ENCODE peak calls at places on chromosomes 11 and 22, in ten cellular contexts. One of them, this sample, is unnamed.

GRCh38 chr11:34407121-34407813 is 31.5 kb upstream of the CAT start:
- DNase-seq in dorsolateral prefrontal cortex: no peak
- DNase-seq in HFFc6: no peak
- DNase-seq in epithelial cell of esophagus: peak
- DNase-seq in fibroblast of villous mesenchyme: no peak
- DNase-seq in IMR-90: no peak
- DNase-seq in heart right ventricle: no peak
- DNase-seq in fibroblast of lung: no peak
- DNase-seq in mesothelial cell of epicardium: no peak
- DNase-seq in endothelial cell: no peak
- DNase-seq in this sample: no peak

GRCh38 chr11:79156031-79156430 is 284.8 kb downstream of the TENM4 start:
- DNase-seq in dorsolateral prefrontal cortex: no peak
- DNase-seq in HFFc6: no peak
- DNase-seq in epithelial cell of esophagus: peak
- DNase-seq in fibroblast of villous mesenchyme: no peak
- DNase-seq in IMR-90: no peak
- DNase-seq in heart right ventricle: no peak
- DNase-seq in fibroblast of lung: no peak
- DNase-seq in mesothelial cell of epicardium: no peak
- DNase-seq in endothelial cell: no peak
- DNase-seq in this sample: no peak

GRCh38 chr22:23137905-23138520 is 3.8 kb downstream of the RSPH14 start:
- DNase-seq in dorsolateral prefrontal cortex: no peak
- DNase-seq in HFFc6: no peak
- DNase-seq in epithelial cell of esophagus: peak
- DNase-seq in fibroblast of villous mesenchyme: no peak
- DNase-seq in IMR-90: no peak
- DNase-seq in heart right ventricle: no peak
- DNase-seq in fibroblast of lung: peak
- DNase-seq in mesothelial cell of epicardium: no peak
- DNase-seq in endothelial cell: no peak
- DNase-seq in this sample: peak

GRCh38 chr11:119912214-119912613 is 183.2 kb upstream of the NECTIN1 start:
- DNase-seq in dorsolateral prefrontal cortex: no peak
- DNase-seq in HFFc6: no peak
- DNase-seq in epithelial cell of esophagus: no peak
- DNase-seq in fibroblast of villous mesenchyme: no peak
- DNase-seq in IMR-90: no peak
- DNase-seq in heart right ventricle: no peak
- DNase-seq in fibroblast of lung: no peak
- DNase-seq in mesothelial cell of epicardium: no peak
- DNase-seq in endothelial cell: no peak
- DNase-seq in this sample: no peak

GRCh38 chr11:116243975-116244374 is 528.8 kb downstream of the BUD13 start:
- DNase-seq in dorsolateral prefrontal cortex: no peak
- DNase-seq in HFFc6: no peak
- DNase-seq in epithelial cell of esophagus: no peak
- DNase-seq in fibroblast of villous mesenchyme: no peak
- DNase-seq in IMR-90: no peak
- DNase-seq in heart right ventricle: no peak
- DNase-seq in fibroblast of lung: no peak
- DNase-seq in mesothelial cell of epicardium: no peak
- DNase-seq in endothelial cell: no peak
- DNase-seq in this sample: no peak

GRCh38 chr11:69537126-69537525 is 55.7 kb downstream of the LINC01488 start:
- DNase-seq in dorsolateral prefrontal cortex: peak
- DNase-seq in HFFc6: no peak
- DNase-seq in epithelial cell of esophagus: no peak
- DNase-seq in fibroblast of villous mesenchyme: no peak
- DNase-seq in IMR-90: no peak
- DNase-seq in heart right ventricle: no peak
- DNase-seq in fibroblast of lung: no peak
- DNase-seq in mesothelial cell of epicardium: no peak
- DNase-seq in endothelial cell: no peak
- DNase-seq in this sample: no peak

GRCh38 chr11:46743043-46743442 is 24.0 kb downstream of the F2 start:
- DNase-seq in dorsolateral prefrontal cortex: no peak
- DNase-seq in HFFc6: no peak
- DNase-seq in epithelial cell of esophagus: no peak
- DNase-seq in fibroblast of villous mesenchyme: no peak
- DNase-seq in IMR-90: no peak
- DNase-seq in heart right ventricle: no peak
- DNase-seq in fibroblast of lung: no peak
- DNase-seq in mesothelial cell of epicardium: no peak
- DNase-seq in endothelial cell: no peak
- DNase-seq in this sample: no peak

GRCh38 chr11:111363985-111364384 is 15.1 kb downstream of the POU2AF1 start:
- DNase-seq in dorsolateral prefrontal cortex: no peak
- DNase-seq in HFFc6: no peak
- DNase-seq in epithelial cell of esophagus: no peak
- DNase-seq in fibroblast of villous mesenchyme: no peak
- DNase-seq in IMR-90: no peak
- DNase-seq in heart right ventricle: no peak
- DNase-seq in fibroblast of lung: no peak
- DNase-seq in mesothelial cell of epicardium: no peak
- DNase-seq in endothelial cell: no peak
- DNase-seq in this sample: no peak

GRCh38 chr22:44575344-44576268 is 77.6 kb upstream of the RTL6 start:
- DNase-seq in dorsolateral prefrontal cortex: no peak
- DNase-seq in HFFc6: no peak
- DNase-seq in epithelial cell of esophagus: no peak
- DNase-seq in fibroblast of villous mesenchyme: no peak
- DNase-seq in IMR-90: no peak
- DNase-seq in heart right ventricle: no peak
- DNase-seq in fibroblast of lung: no peak
- DNase-seq in mesothelial cell of epicardium: no peak
- DNase-seq in endothelial cell: no peak
- DNase-seq in this sample: no peak

GRCh38 chr11:870127-870413 is 27.4 kb downstream of the TSPAN4 start:
- DNase-seq in dorsolateral prefrontal cortex: no peak
- DNase-seq in HFFc6: no peak
- DNase-seq in epithelial cell of esophagus: no peak
- DNase-seq in fibroblast of villous mesenchyme: no peak
- DNase-seq in IMR-90: no peak
- DNase-seq in heart right ventricle: no peak
- DNase-seq in fibroblast of lung: no peak
- DNase-seq in mesothelial cell of epicardium: no peak
- DNase-seq in endothelial cell: peak
- DNase-seq in this sample: no peak

GRCh38 chr22:25497269-25497668 is 67.2 kb upstream of the GRK3 start:
- DNase-seq in dorsolateral prefrontal cortex: no peak
- DNase-seq in HFFc6: no peak
- DNase-seq in epithelial cell of esophagus: peak
- DNase-seq in fibroblast of villous mesenchyme: no peak
- DNase-seq in IMR-90: peak
- DNase-seq in heart right ventricle: no peak
- DNase-seq in fibroblast of lung: peak
- DNase-seq in mesothelial cell of epicardium: no peak
- DNase-seq in endothelial cell: no peak
- DNase-seq in this sample: no peak

GRCh38 chr11:32388871-32389770 is 46.2 kb downstream of the WT1 start:
- DNase-seq in dorsolateral prefrontal cortex: no peak
- DNase-seq in HFFc6: no peak
- DNase-seq in epithelial cell of esophagus: no peak
- DNase-seq in fibroblast of villous mesenchyme: no peak
- DNase-seq in IMR-90: no peak
- DNase-seq in heart right ventricle: no peak
- DNase-seq in fibroblast of lung: no peak
- DNase-seq in mesothelial cell of epicardium: no peak
- DNase-seq in endothelial cell: no peak
- DNase-seq in this sample: no peak

GRCh38 chr11:22670803-22671202 is 4.4 kb downstream of the GAS2 start:
- DNase-seq in dorsolateral prefrontal cortex: no peak
- DNase-seq in HFFc6: no peak
- DNase-seq in epithelial cell of esophagus: peak
- DNase-seq in fibroblast of villous mesenchyme: no peak
- DNase-seq in IMR-90: peak
- DNase-seq in heart right ventricle: no peak
- DNase-seq in fibroblast of lung: no peak
- DNase-seq in mesothelial cell of epicardium: no peak
- DNase-seq in endothelial cell: no peak
- DNase-seq in this sample: no peak
- TF ChIP-seq CTCF in dorsolateral prefrontal cortex: peak
- TF ChIP-seq CTCF in HFFc6: no peak
- TF ChIP-seq CTCF in epithelial cell of esophagus: peak
- TF ChIP-seq CTCF in fibroblast of villous mesenchyme: no peak
- TF ChIP-seq CTCF in IMR-90: peak
- TF ChIP-seq CTCF in heart right ventricle: peak
- TF ChIP-seq CTCF in fibroblast of lung: no peak
- TF ChIP-seq CTCF in mesothelial cell of epicardium: peak
- TF ChIP-seq CTCF in endothelial cell: no peak
- TF ChIP-seq CTCF in this sample: no peak

GRCh38 chr11:18523079-18523478 is 3.7 kb downstream of the TSG101 start:
- DNase-seq in dorsolateral prefrontal cortex: no peak
- DNase-seq in HFFc6: no peak
- DNase-seq in epithelial cell of esophagus: peak
- DNase-seq in fibroblast of villous mesenchyme: no peak
- DNase-seq in IMR-90: no peak
- DNase-seq in heart right ventricle: no peak
- DNase-seq in fibroblast of lung: no peak
- DNase-seq in mesothelial cell of epicardium: no peak
- DNase-seq in endothelial cell: no peak
- DNase-seq in this sample: no peak

GRCh38 chr11:18526130-18526520 is 617 bp downstream of the TSG101 start:
- DNase-seq in dorsolateral prefrontal cortex: no peak
- DNase-seq in HFFc6: peak
- DNase-seq in epithelial cell of esophagus: no peak
- DNase-seq in fibroblast of villous mesenchyme: no peak
- DNase-seq in IMR-90: no peak
- DNase-seq in heart right ventricle: no peak
- DNase-seq in fibroblast of lung: no peak
- DNase-seq in mesothelial cell of epicardium: no peak
- DNase-seq in endothelial cell: no peak
- DNase-seq in this sample: no peak

GRCh38 chr11:18524248-18524647 is 2.5 kb downstream of the TSG101 start:
- DNase-seq in dorsolateral prefrontal cortex: no peak
- DNase-seq in HFFc6: no peak
- DNase-seq in epithelial cell of esophagus: no peak
- DNase-seq in fibroblast of villous mesenchyme: no peak
- DNase-seq in IMR-90: no peak
- DNase-seq in heart right ventricle: no peak
- DNase-seq in fibroblast of lung: no peak
- DNase-seq in mesothelial cell of epicardium: no peak
- DNase-seq in endothelial cell: no peak
- DNase-seq in this sample: no peak

GRCh38 chr11:18521123-18521522 is 5.6 kb downstream of the TSG101 start:
- DNase-seq in dorsolateral prefrontal cortex: no peak
- DNase-seq in HFFc6: no peak
- DNase-seq in epithelial cell of esophagus: no peak
- DNase-seq in fibroblast of villous mesenchyme: no peak
- DNase-seq in IMR-90: no peak
- DNase-seq in heart right ventricle: no peak
- DNase-seq in fibroblast of lung: no peak
- DNase-seq in mesothelial cell of epicardium: no peak
- DNase-seq in endothelial cell: no peak
- DNase-seq in this sample: no peak

DNA sequence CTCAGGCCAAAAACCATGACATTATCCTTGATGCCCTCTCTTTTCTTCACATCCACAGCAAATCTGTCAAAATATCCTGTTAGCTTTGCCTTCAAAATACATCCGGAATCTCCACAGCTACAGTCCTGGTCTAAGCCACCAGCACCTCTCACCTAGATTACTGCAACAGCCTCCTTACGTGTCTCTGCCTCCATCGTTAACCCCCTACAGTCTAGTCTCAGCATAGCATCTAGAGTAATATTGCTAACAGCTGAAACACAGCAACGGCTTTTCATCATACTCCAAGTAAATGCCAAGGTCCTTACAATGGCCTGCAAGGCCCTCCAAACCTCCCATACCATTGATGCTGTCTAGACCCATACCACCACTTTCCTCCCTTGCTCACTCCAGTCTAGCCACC is 4.4 kb downstream of the TSG101 start:
- DNase-seq in dorsolateral prefrontal cortex: no peak
- DNase-seq in HFFc6: no peak
- DNase-seq in epithelial cell of esophagus: peak
- DNase-seq in fibroblast of villous mesenchyme: no peak
- DNase-seq in IMR-90: no peak
- DNase-seq in heart right ventricle: no peak
- DNase-seq in fibroblast of lung: no peak
- DNase-seq in mesothelial cell of epicardium: no peak
- DNase-seq in endothelial cell: no peak
- DNase-seq in this sample: no peak
- TF ChIP-seq CTCF in dorsolateral prefrontal cortex: no peak
- TF ChIP-seq CTCF in HFFc6: peak
- TF ChIP-seq CTCF in epithelial cell of esophagus: peak
- TF ChIP-seq CTCF in fibroblast of villous mesenchyme: no peak
- TF ChIP-seq CTCF in IMR-90: peak
- TF ChIP-seq CTCF in heart right ventricle: no peak
- TF ChIP-seq CTCF in fibroblast of lung: no peak
- TF ChIP-seq CTCF in mesothelial cell of epicardium: no peak
- TF ChIP-seq CTCF in endothelial cell: no peak
- TF ChIP-seq CTCF in this sample: no peak

DNA sequence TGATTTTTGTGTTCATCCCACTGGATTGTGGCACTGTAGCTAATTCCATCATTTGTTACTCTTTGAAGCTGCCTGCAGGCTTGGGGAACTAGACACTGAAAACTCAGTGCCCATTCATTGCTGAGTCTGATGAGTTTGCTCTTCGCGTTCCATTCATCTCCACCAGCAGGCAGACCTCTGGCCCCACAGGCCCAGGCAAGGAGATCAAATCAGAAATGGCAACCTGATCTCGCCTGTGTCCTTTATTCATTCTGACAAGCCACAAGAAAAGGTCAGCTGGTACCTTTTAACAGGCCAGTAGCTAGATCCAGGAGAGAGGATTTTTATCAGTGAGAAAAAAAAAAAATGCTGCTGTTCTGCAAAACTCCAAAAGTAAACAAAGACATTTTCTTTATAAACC is 742.5 kb downstream of the ETS1 start:
- DNase-seq in dorsolateral prefrontal cortex: no peak
- DNase-seq in HFFc6: no peak
- DNase-seq in epithelial cell of esophagus: no peak
- DNase-seq in fibroblast of villous mesenchyme: no peak
- DNase-seq in IMR-90: no peak
- DNase-seq in heart right ventricle: no peak
- DNase-seq in fibroblast of lung: no peak
- DNase-seq in mesothelial cell of epicardium: no peak
- DNase-seq in endothelial cell: no peak
- DNase-seq in this sample: no peak
- TF ChIP-seq CTCF in dorsolateral prefrontal cortex: no peak
- TF ChIP-seq CTCF in HFFc6: no peak
- TF ChIP-seq CTCF in epithelial cell of esophagus: no peak
- TF ChIP-seq CTCF in fibroblast of villous mesenchyme: no peak
- TF ChIP-seq CTCF in IMR-90: no peak
- TF ChIP-seq CTCF in heart right ventricle: no peak
- TF ChIP-seq CTCF in fibroblast of lung: no peak
- TF ChIP-seq CTCF in mesothelial cell of epicardium: no peak
- TF ChIP-seq CTCF in endothelial cell: no peak
- TF ChIP-seq CTCF in this sample: no peak

DNA sequence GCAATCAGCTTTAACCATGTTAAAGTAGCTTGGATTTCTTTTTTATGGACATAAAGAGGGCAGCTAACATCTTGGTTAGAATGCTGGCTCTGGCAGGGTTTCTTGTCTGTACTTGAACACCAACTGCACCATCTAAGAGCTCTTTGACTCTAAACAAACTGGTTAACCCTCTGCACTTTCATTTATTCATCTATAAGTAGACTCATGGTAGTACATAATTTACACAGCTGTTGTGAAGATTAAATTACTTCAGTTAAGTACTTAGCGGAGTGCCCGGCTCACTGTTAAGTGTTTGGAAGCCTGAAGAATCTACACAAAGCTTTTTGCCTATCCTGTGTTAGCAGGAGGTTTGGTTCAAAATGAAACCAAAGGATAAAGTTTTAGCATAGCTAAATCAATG is 846.2 kb upstream of the API5 start:
- DNase-seq in dorsolateral prefrontal cortex: no peak
- DNase-seq in HFFc6: no peak
- DNase-seq in epithelial cell of esophagus: no peak
- DNase-seq in fibroblast of villous mesenchyme: no peak
- DNase-seq in IMR-90: no peak
- DNase-seq in heart right ventricle: no peak
- DNase-seq in fibroblast of lung: no peak
- DNase-seq in mesothelial cell of epicardium: no peak
- DNase-seq in endothelial cell: no peak
- DNase-seq in this sample: no peak
- TF ChIP-seq CTCF in dorsolateral prefrontal cortex: no peak
- TF ChIP-seq CTCF in HFFc6: no peak
- TF ChIP-seq CTCF in epithelial cell of esophagus: no peak
- TF ChIP-seq CTCF in fibroblast of villous mesenchyme: no peak
- TF ChIP-seq CTCF in IMR-90: no peak
- TF ChIP-seq CTCF in heart right ventricle: no peak
- TF ChIP-seq CTCF in fibroblast of lung: no peak
- TF ChIP-seq CTCF in mesothelial cell of epicardium: no peak
- TF ChIP-seq CTCF in endothelial cell: no peak
- TF ChIP-seq CTCF in this sample: no peak

This sample was measured in activated B cell treated with CpG ODN at 0.5 μM for 24 hours.